ENCODE peak calls at places on chromosomes 1 and 21, in eight cellular contexts. J is mucosa of gallbladder, H is dermis microvascular lymphatic vessel endothelial cell, X is GM13976, G is T-cell, M is T-helper 1 cell, A is ELR, O is globus pallidus. Q is an unnamed sample.

GRCh38 chr1:246705368-246705767 is 18.8 kb upstream of the SCCPDH start:
- DNase-seq in H (no peak), A (peak; percentile 96), X (no peak), M (no peak), J (no peak), O (no peak), G (no peak), Q (no peak)

GRCh38 chr1:224168859-224169380 is 14.1 kb upstream of the DEGS1 start:
- DNase-seq in J (peak; percentile 14), G (no peak), M (no peak), H (peak; percentile 92), A (peak; percentile 65), X (peak; percentile 69), O (peak; percentile 40), Q (peak; percentile 15)

GRCh38 chr1:12426030-12426429 is 192.0 kb downstream of the DHRS3 start:
- DNase-seq in M (no peak), G (no peak), X (no peak), O (no peak), A (no peak), H (no peak), J (no peak), Q (no peak)

GRCh38 chr1:18532390-18533170 is 51.9 kb downstream of the KLHDC7A start:
- DNase-seq in H (no peak), M (no peak), O (no peak), G (no peak), A (no peak), J (no peak), X (no peak), Q (no peak)

GRCh38 chr1:84782311-84782771 is 92.1 kb upstream of the SSX2IP start:
- DNase-seq in H (peak; percentile 56), A (peak; percentile 65), M (peak; percentile 72), J (peak; percentile 66), G (peak; percentile 67), X (peak; percentile 83), O (peak; percentile 41), Q (peak; percentile 7)

GRCh38 chr1:37434292-37434907 is 40.0 kb upstream of the ZC3H12A start:
- DNase-seq in M (peak; percentile 58), A (peak; percentile 63), G (peak; percentile 60), H (peak; percentile 48), X (peak; percentile 91), O (peak; percentile 56), J (peak; percentile 64), Q (peak; percentile 60)

GRCh38 chr1:230641346-230641745 is 935 bp upstream of the COG2 start:
- DNase-seq in M (no peak), O (no peak), X (no peak), H (no peak), J (no peak), G (no peak), A (peak; percentile 82), Q (no peak)

GRCh38 chr1:176374967-176375569 is 87.9 kb upstream of the PAPPA2 start:
- DNase-seq in M (peak; percentile 38), G (peak; percentile 18), X (peak; percentile 40), J (peak; percentile 83), A (peak; percentile 79), O (peak; percentile 46), H (peak; percentile 66), Q (peak; percentile 73)

GRCh38 chr1:207908112-207908734 is 2.7 kb downstream of the CD34 start:
- DNase-seq in H (peak; percentile 55), M (no peak), O (no peak), G (no peak), J (no peak), A (no peak), X (no peak), Q (no peak)

GRCh38 chr1:21590116-21590905 is 78.8 kb downstream of the RAP1GAP start:
- DNase-seq in G (no peak), M (no peak), X (no peak), A (no peak), J (no peak), H (no peak), O (no peak), Q (no peak)

GRCh38 chr1:192580351-192580962 is 4.9 kb downstream of the RGS1 start:
- DNase-seq in M (peak; percentile 11), X (no peak), J (peak; percentile 21), G (no peak), H (peak; percentile 82), O (peak; percentile 31), A (peak; percentile 75), Q (peak; percentile 30)

GRCh38 chr21:36654341-36654740 is 44.6 kb upstream of the SIM2 start:
- DNase-seq in X (no peak), M (no peak), O (peak; percentile 92), A (no peak), G (no peak), J (no peak), H (no peak), Q (peak; percentile 84)